ENCODE peak calls at places on chromosomes 7 and 10, in ten cellular contexts. U is HEK293T; Q is cardiac muscle cell; F is COR-L47; K is activated effector memory CD4-positive, alpha-beta T cell treated with anti-CD3 and anti-CD28 coated beads, Interleukin-2, amount 50 U/mL, for 16 hours; B is head of caudate nucleus; Z is upper lobe of right lung; D is cardiac septum; P is body of pancreas; L is endothelial cell. H is an unnamed sample.

GRCh38 chr7:69067397-69067796 is 530.9 kb upstream of the AUTS2 start:
- DNase-seq in U (peak; percentile 21), Q (peak; percentile 49), F (peak; percentile 2), K (no peak), B (no peak), Z (peak; percentile 73), D (no peak), P (no peak), L (no peak), H (peak; percentile 86)

GRCh38 chr10:114526112-114526496 is 121.8 kb upstream of the AFAP1L2 start:
- DNase-seq in U (no peak), Q (peak; percentile 32), F (no peak), K (no peak), B (no peak), Z (no peak), D (no peak), P (no peak), L (no peak), H (no peak)

GRCh38 chr10:58335306-58336005 is 650 bp downstream of the UBE2D1 start:
- DNase-seq in U (peak; percentile 31), Q (peak; percentile 28), F (no peak), K (peak; percentile 65), B (peak; percentile 23), Z (peak; percentile 77), D (peak; percentile 79), P (peak; percentile 31), L (peak; percentile 33), H (peak; percentile 77)

GRCh38 chr7:38681882-38682281 is 50.7 kb upstream of the AMPH start:
- DNase-seq in U (no peak), Q (peak; percentile 36), F (peak; percentile 55), K (no peak), B (no peak), Z (no peak), D (no peak), P (no peak), L (no peak), H (no peak)

GRCh38 chr7:153027210-153027609 is 267.7 kb downstream of the ACTR3B start:
- DNase-seq in U (no peak), Q (no peak), F (no peak), K (no peak), B (no peak), Z (no peak), D (no peak), P (no peak), L (no peak), H (no peak)

GRCh38 chr7:6015917-6016652 is 7.0 kb downstream of the AIMP2 start:
- DNase-seq in U (no peak), Q (peak; percentile 96), F (no peak), K (no peak), B (peak; percentile 25), Z (peak; percentile 78), D (no peak), P (peak; percentile 58), L (no peak), H (no peak)

GRCh38 chr10:29858352-29859267 is 200.8 kb downstream of the JCAD start:
- DNase-seq in U (peak; percentile 23), Q (peak; percentile 66), F (no peak), K (no peak), B (no peak), Z (peak; percentile 82), D (peak; percentile 79), P (peak; percentile 69), L (peak; percentile 76), H (peak; percentile 78)

GRCh38 chr7:68720722-68721121 is 877.6 kb upstream of the AUTS2 start:
- DNase-seq in U (no peak), Q (peak; percentile 56), F (no peak), K (no peak), B (no peak), Z (no peak), D (no peak), P (no peak), L (no peak), H (no peak)

GRCh38 chr7:3241686-3242258 is 59.3 kb upstream of the SDK1 start:
- DNase-seq in U (no peak), Q (no peak), F (no peak), K (no peak), B (no peak), Z (no peak), D (no peak), P (no peak), L (no peak), H (no peak)

GRCh38 chr10:99730026-99730425 is 1.9 kb downstream of the COX15 start:
- DNase-seq in U (no peak), Q (peak; percentile 11), F (no peak), K (no peak), B (no peak), Z (no peak), D (no peak), P (no peak), L (no peak), H (no peak)

GRCh38 chr7:41538810-41539724 is 163.8 kb downstream of the INHBA start:
- DNase-seq in U (no peak), Q (peak; percentile 30), F (no peak), K (no peak), B (no peak), Z (no peak), D (no peak), P (no peak), L (no peak), H (no peak)

GRCh38 chr7:129832282-129832681 is 120.5 kb downstream of the UBE2H start:
- DNase-seq in U (no peak), Q (no peak), F (no peak), K (no peak), B (no peak), Z (no peak), D (no peak), P (no peak), L (no peak), H (peak; percentile 47)

GRCh38 chr7:1210979-1211608 is 21.6 kb upstream of the UNCX start:
- DNase-seq in U (no peak), Q (no peak), F (no peak), K (no peak), B (no peak), Z (no peak), D (no peak), P (no peak), L (no peak), H (no peak)

GRCh38 chr7:81624650-81625310 is 145.1 kb downstream of the HGF start:
- DNase-seq in U (no peak), Q (no peak), F (no peak), K (no peak), B (no peak), Z (no peak), D (no peak), P (no peak), L (no peak), H (no peak)

GRCh38 chr10:28833313-28833712 is 156.0 kb downstream of the BAMBI start:
- DNase-seq in U (no peak), Q (peak; percentile 32), F (no peak), K (no peak), B (no peak), Z (no peak), D (no peak), P (no peak), L (no peak), H (no peak)

GRCh38 chr10:34343764-34344163 is 471.3 kb downstream of the PARD3 start:
- DNase-seq in U (no peak), Q (peak; percentile 24), F (no peak), K (no peak), B (no peak), Z (no peak), D (no peak), P (no peak), L (no peak), H (no peak)

GRCh38 chr10:118504044-118504944 is 91.2 kb downstream of the PRLHR start:
- DNase-seq in U (peak; percentile 19), Q (peak; percentile 79), F (no peak), K (no peak), B (no peak), Z (no peak), D (no peak), P (no peak), L (no peak), H (no peak)

GRCh38 chr7:16604054-16604453 is 41.5 kb downstream of the ANKMY2 start:
- DNase-seq in U (no peak), Q (peak; percentile 22), F (no peak), K (no peak), B (no peak), Z (no peak), D (no peak), P (no peak), L (no peak), H (no peak)

GRCh38 chr7:155001756-155002410 is 1.0 kb downstream of the PAXIP1 start:
- DNase-seq in U (peak; percentile 39), Q (peak; percentile 3), F (no peak), K (no peak), B (no peak), Z (no peak), D (no peak), P (no peak), L (no peak), H (no peak)

GRCh38 chr10:132507956-132508490 is 29.6 kb upstream of the INPP5A start:
- DNase-seq in U (no peak), Q (no peak), F (no peak), K (peak; percentile 53), B (peak; percentile 6), Z (no peak), D (peak; percentile 75), P (no peak), L (no peak), H (peak; percentile 24)

GRCh38 chr7:152341039-152341913 is 94.5 kb downstream of the KMT2C start:
- DNase-seq in U (peak; percentile 76), Q (peak; percentile 71), F (peak; percentile 54), K (no peak), B (no peak), Z (no peak), D (no peak), P (peak; percentile 58), L (peak; percentile 22), H (peak; percentile 51)

GRCh38 chr7:150835702-150836280 is 16.5 kb upstream of the AOC1 start:
- DNase-seq in U (no peak), Q (no peak), F (no peak), K (no peak), B (no peak), Z (no peak), D (no peak), P (no peak), L (no peak), H (no peak)

GRCh38 chr7:44293561-44294324 is 31.7 kb downstream of the CAMK2B start:
- DNase-seq in U (no peak), Q (no peak), F (no peak), K (peak; percentile 30), B (peak; percentile 23), Z (peak; percentile 47), D (peak; percentile 73), P (peak; percentile 8), L (peak; percentile 2), H (peak; percentile 69)

GRCh38 chr7:43018446-43018845 is 86.3 kb downstream of the MRPL32 start:
- DNase-seq in U (no peak), Q (no peak), F (no peak), K (no peak), B (no peak), Z (no peak), D (no peak), P (no peak), L (no peak), H (no peak)

GRCh38 chr7:70975816-70976215 is 156.1 kb upstream of the GALNT17 start:
- DNase-seq in U (no peak), Q (no peak), F (no peak), K (no peak), B (no peak), Z (no peak), D (no peak), P (no peak), L (no peak), H (no peak)

GRCh38 chr7:156173346-156173745 is 361.1 kb upstream of the SHH start:
- DNase-seq in U (no peak), Q (no peak), F (no peak), K (peak; percentile 25), B (no peak), Z (peak; percentile 45), D (no peak), P (no peak), L (no peak), H (peak; percentile 42)

GRCh38 chr7:72405389-72405788 is 6.7 kb downstream of the CALN1 start:
- DNase-seq in U (no peak), Q (no peak), F (no peak), K (no peak), B (peak; percentile 76), Z (peak; percentile 79), D (peak; percentile 46), P (no peak), L (no peak), H (no peak)